ENCODE peak calls at places on chromosomes 11 and 22, in seven cellular contexts. A, W, H, R, U, P and T are unnamed samples. For H3K36me3, the result is how much of the 10 kb centered on the place peaks cover.

GRCh38 chr22:45136594-45136993 is 27.1 kb upstream of the NUP50 start:
- DNase-seq in P (no peak), H (no peak), W (no peak), R (no peak), U (no peak), A (no peak), T (no peak)

GRCh38 chr11:71998649-71999310 is at the start of gene IL18BP:
- DNase-seq in R (no peak), P (peak), W (no peak), H (no peak), A (peak), U (no peak), T (no peak)

GRCh38 chr11:2097356-2097997 is 41.7 kb downstream of the IGF2 start:
- DNase-seq in H (peak), A (peak), U (peak), R (peak), W (peak), P (peak), T (peak)

GRCh38 chr11:120431633-120432032 is 79.9 kb upstream of the GRIK4 start:
- DNase-seq in U (no peak), H (no peak), P (no peak), A (no peak), R (no peak), W (peak), T (no peak)

GRCh38 chr11:78427615-78428272 is 10.1 kb upstream of the GAB2 start:
- DNase-seq in U (no peak), P (no peak), R (no peak), H (no peak), W (no peak), A (no peak), T (no peak)

GRCh38 chr11:15725246-15725645 is 610.5 kb downstream of the INSC start:
- DNase-seq in U (no peak), P (no peak), A (no peak), W (no peak), R (no peak), H (no peak), T (no peak)

GRCh38 chr22:38843716-38844660 is at the start of gene NPTXR:
- DNase-seq in W (peak), A (peak), H (peak), R (no peak), U (no peak), P (no peak), T (peak)

GRCh38 chr22:28440517-28441366 is 238.9 kb downstream of the TTC28 start:
- DNase-seq in U (no peak), R (no peak), W (no peak), A (no peak), P (no peak), H (no peak), T (no peak)

GRCh38 chr11:92322225-92322624 is 97.6 kb downstream of the FAT3 start:
- DNase-seq in P (no peak), A (no peak), W (no peak), U (no peak), H (no peak), R (no peak), T (no peak)

GRCh38 chr11:5719703-5720495 is 16.3 kb upstream of the OR56B1 start:
- DNase-seq in R (no peak), U (no peak), H (no peak), A (no peak), P (no peak), W (no peak), T (no peak)

DNA sequence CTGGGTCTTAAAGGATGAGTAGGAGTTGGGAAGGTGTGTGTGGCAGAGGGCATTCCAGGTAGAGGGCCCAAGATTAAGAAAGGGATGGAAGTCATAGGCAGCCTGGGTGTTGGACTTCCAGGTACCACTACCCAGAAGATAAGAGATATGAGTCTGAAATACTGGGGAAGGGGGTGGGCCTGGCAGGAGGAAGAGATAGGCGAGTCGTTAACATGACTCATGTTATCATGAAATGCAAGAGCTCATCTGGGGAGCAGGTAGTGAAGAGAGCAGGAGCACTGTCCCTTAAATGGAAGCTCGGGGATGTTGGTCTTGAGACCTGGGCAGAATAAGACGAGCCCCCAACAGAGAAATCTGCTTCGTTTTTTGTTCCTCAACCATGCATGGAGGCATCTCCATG is 10.2 kb downstream of the ZC3H7B start:
- DNase-seq in P (no peak), A (no peak), R (no peak), U (no peak), W (no peak), H (no peak), T (no peak)
- H3K36me3 ChIP-seq in P (under half), A (under half), R (under half), U (under half), W (under half), H (under half), T (under half)

GRCh38 chr11:76637491-76638266 is 32.9 kb downstream of the LRRC32 start:
- DNase-seq in W (no peak), H (no peak), A (peak), U (peak), R (peak), P (peak), T (no peak)
- H3K27ac ChIP-seq in W (no peak), H (no peak), A (no peak), U (no peak), R (no peak), P (no peak), T (no peak)

GRCh38 chr22:48343461-48343860 is 1484.2 kb downstream of the BRD1 start:
- DNase-seq in A (no peak), P (no peak), H (no peak), R (no peak), U (no peak), W (no peak), T (no peak)
- TF ChIP-seq EP300 in A (no peak), P (no peak), H (no peak), R (no peak), U (no peak), W (no peak), T (no peak)

DNA sequence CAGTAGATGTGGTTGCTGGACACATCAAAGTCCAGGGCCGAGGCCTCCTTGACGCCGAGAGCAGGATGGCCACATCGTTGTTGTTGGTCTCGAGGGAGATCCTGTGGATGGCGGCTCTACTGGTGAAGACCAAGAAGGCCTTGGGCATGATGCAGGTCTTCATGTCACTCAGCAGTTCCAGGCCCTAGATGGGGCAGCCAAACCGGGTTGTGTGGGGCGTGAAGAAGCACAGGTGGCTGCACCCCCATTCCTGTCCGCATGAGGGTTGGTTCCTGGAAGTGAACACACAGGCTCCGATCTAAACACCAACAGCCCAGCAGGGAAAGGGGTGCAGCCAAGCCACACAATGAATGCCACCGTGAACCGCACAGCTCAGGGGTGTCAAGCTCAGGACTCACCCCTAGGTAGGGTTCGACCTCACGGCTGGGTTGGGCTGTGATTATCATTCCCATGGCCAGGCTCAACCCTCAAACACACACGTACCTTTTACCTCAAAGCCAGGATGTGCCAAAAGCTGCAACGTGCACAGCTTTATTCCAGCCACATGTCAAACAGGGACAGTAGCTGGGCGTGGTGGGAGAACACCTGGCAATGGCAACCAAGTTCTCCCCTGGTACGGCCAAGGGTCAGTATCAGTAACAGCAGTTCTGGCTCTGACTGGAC is 132.3 kb downstream of the CRYBB2 start:
- DNase-seq in H (peak), U (peak), R (no peak), W (no peak), A (no peak), P (peak), T (no peak)
- H3K36me3 ChIP-seq in H (half or more), U (half or more), R (under half), W (under half), A (under half), P (under half), T (under half)

GRCh38 chr22:40680819-40681183 is 1.5 kb downstream of the MCHR1 start:
- DNase-seq in P (no peak), R (no peak), W (no peak), H (no peak), A (no peak), U (no peak), T (no peak)
- H3K27ac ChIP-seq in P (no peak), R (no peak), W (no peak), H (no peak), A (no peak), U (no peak), T (no peak)

DNA sequence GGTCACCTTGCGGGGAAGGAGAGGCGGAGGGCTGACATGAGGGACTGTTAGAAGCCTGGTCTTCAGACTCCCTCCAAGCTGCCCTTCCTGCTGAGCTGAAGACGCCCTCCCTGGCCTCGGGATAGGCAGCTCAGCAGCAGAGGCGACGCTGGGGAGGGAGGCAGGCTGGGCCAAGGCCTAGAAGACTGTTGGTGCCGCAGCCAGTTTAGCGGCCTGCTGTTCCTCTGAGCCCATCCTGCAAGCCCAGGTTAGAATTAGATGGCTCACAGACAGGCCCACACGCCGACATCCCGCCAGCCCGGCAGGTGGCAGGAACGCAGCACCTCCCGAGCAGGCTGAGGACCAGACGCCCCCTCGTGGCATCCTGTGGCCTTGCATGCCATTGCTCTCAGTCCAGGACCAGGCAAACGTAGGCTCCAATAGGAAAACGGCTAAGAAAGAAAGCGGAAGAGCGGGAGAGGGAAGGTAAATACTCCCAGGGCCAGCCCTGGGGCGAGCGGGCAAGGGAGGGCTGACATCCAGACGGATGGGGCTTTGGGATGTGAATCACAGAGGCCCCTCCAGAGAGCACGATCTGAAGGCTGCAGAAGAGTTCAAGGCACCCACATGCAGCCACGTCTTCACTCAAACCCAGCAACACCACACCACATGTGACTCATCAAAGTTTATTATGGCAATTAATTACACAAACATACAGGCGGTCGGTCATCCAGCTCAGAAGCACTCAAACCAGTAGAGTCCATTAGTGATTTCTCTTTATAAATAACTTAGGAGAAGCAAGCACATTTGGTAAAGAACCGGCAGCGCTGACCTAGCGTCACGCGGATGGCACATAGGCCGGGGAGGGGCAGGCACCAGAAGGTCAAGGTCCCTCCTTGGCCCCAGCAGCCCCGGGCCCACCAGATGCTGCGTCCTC is 27.6 kb downstream of the CD5 start:
- DNase-seq in W (peak), H (peak), U (peak), P (peak), R (peak), A (peak), T (peak)
- TF ChIP-seq EP300 in W (peak), H (no peak), U (no peak), P (no peak), R (no peak), A (no peak), T (no peak)

DNA sequence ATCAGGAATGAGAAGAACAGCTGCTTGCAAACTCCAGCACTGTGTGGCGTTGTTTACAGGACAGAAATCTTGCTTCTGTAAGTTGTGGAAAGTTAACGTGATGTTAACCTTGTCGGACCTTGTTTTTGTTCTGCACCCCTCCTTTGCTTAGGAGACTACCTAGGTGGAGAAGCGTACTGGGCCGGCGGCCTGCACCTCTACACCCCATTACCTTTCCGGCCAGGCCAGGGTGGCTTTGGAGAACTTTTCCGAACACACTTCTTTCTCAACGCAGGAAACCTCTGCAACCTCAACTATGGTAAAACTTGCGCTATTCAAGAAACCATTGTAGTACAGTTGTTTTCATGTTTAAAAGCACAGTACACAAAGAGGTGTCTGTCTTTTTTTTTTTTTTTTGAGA is 33.7 kb downstream of the SAMM50 start:
- DNase-seq in A (no peak), U (no peak), R (no peak), H (no peak), W (no peak), P (peak), T (no peak)
- H3K36me3 ChIP-seq in A (under half), U (half or more), R (under half), H (half or more), W (under half), P (under half), T (under half)

GRCh38 chr22:46417769-46418168 is 82.3 kb downstream of the TRMU start:
- DNase-seq in H (no peak), A (no peak), P (no peak), R (no peak), U (no peak), W (no peak), T (no peak)
- H3K27ac ChIP-seq in H (no peak), A (no peak), P (no peak), R (no peak), U (no peak), W (no peak), T (no peak)

DNA sequence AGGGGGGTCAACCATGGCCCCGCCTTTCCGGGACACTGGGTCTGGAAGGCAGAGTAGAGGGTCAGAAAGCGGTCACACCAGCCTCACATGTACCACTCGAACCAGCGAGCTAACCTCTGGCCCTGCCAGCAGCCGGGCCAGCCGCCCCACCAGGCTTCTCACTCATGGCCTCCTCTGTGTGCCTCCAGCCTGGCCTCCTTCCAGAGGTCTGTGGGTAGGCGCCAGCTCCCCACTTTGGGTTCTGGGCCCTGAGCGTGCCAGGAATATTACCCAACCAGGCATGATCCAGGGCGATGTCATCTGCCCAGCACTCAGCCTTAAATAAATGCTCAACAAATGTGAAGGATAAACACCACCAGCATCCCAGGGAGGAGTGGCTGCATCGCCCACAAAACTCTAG is 5.8 kb downstream of the SCUBE1 start:
- DNase-seq in A (no peak), U (no peak), H (no peak), P (no peak), W (no peak), R (no peak), T (no peak)
- TF ChIP-seq EP300 in A (no peak), U (no peak), H (peak), P (no peak), W (no peak), R (no peak), T (no peak)